ENCODE peak calls at places on chromosome 6, in nine cellular contexts. One of them, this sample, is unnamed.
A peak's percentile ranks its signal among the peaks of the same experiment; 100 is the strongest.

GRCh38 chr6:135537782-135538301 is 40.3 kb upstream of the AHI1 start:
- DNase-seq in psoas muscle: no peak
- DNase-seq in NCI-H510A treated with DMSO at 0.1 percent for 48 hours: no peak
- DNase-seq in choroid plexus epithelial cell: peak; percentile 84
- DNase-seq in KBM-7: no peak
- DNase-seq in substantia nigra: no peak
- DNase-seq in neural progenitor cell: no peak
- DNase-seq in astrocyte of the spinal cord: peak; percentile 85
- DNase-seq in GOT3: no peak
- DNase-seq in this sample: no peak

GRCh38 chr6:154414021-154414813 is 57.6 kb upstream of the IPCEF1 start:
- DNase-seq in psoas muscle: no peak
- DNase-seq in NCI-H510A treated with DMSO at 0.1 percent for 48 hours: no peak
- DNase-seq in choroid plexus epithelial cell: peak; percentile 34
- DNase-seq in KBM-7: peak; percentile 80
- DNase-seq in substantia nigra: no peak
- DNase-seq in neural progenitor cell: no peak
- DNase-seq in astrocyte of the spinal cord: peak; percentile 20
- DNase-seq in GOT3: no peak
- DNase-seq in this sample: no peak

GRCh38 chr6:25370175-25371036 is 91.2 kb downstream of the CARMIL1 start:
- DNase-seq in psoas muscle: no peak
- DNase-seq in NCI-H510A treated with DMSO at 0.1 percent for 48 hours: peak; percentile 70
- DNase-seq in choroid plexus epithelial cell: no peak
- DNase-seq in KBM-7: no peak
- DNase-seq in substantia nigra: no peak
- DNase-seq in neural progenitor cell: no peak
- DNase-seq in astrocyte of the spinal cord: no peak
- DNase-seq in GOT3: no peak
- DNase-seq in this sample: no peak

GRCh38 chr6:41370488-41371111 is 35.2 kb downstream of the NCR2 start:
- DNase-seq in psoas muscle: no peak
- DNase-seq in NCI-H510A treated with DMSO at 0.1 percent for 48 hours: no peak
- DNase-seq in choroid plexus epithelial cell: no peak
- DNase-seq in KBM-7: no peak
- DNase-seq in substantia nigra: no peak
- DNase-seq in neural progenitor cell: peak; percentile 4
- DNase-seq in astrocyte of the spinal cord: no peak
- DNase-seq in GOT3: no peak
- DNase-seq in this sample: no peak

GRCh38 chr6:38775870-38776269 is 60.8 kb downstream of the DNAH8 start:
- DNase-seq in psoas muscle: no peak
- DNase-seq in NCI-H510A treated with DMSO at 0.1 percent for 48 hours: no peak
- DNase-seq in choroid plexus epithelial cell: no peak
- DNase-seq in KBM-7: no peak
- DNase-seq in substantia nigra: no peak
- DNase-seq in neural progenitor cell: no peak
- DNase-seq in astrocyte of the spinal cord: no peak
- DNase-seq in GOT3: no peak
- DNase-seq in this sample: no peak

GRCh38 chr6:108446629-108447150 is 114.0 kb upstream of the FOXO3 start:
- DNase-seq in psoas muscle: no peak
- DNase-seq in NCI-H510A treated with DMSO at 0.1 percent for 48 hours: no peak
- DNase-seq in choroid plexus epithelial cell: peak; percentile 64
- DNase-seq in KBM-7: no peak
- DNase-seq in substantia nigra: no peak
- DNase-seq in neural progenitor cell: peak; percentile 35
- DNase-seq in astrocyte of the spinal cord: no peak
- DNase-seq in GOT3: no peak
- DNase-seq in this sample: no peak

GRCh38 chr6:154166140-154166539 is 127.1 kb downstream of the OPRM1 start:
- DNase-seq in psoas muscle: no peak
- DNase-seq in NCI-H510A treated with DMSO at 0.1 percent for 48 hours: no peak
- DNase-seq in choroid plexus epithelial cell: no peak
- DNase-seq in KBM-7: no peak
- DNase-seq in substantia nigra: no peak
- DNase-seq in neural progenitor cell: no peak
- DNase-seq in astrocyte of the spinal cord: no peak
- DNase-seq in GOT3: no peak
- DNase-seq in this sample: no peak

GRCh38 chr6:71621918-71622519 is 264.3 kb upstream of the RIMS1 start:
- DNase-seq in psoas muscle: no peak
- DNase-seq in NCI-H510A treated with DMSO at 0.1 percent for 48 hours: no peak
- DNase-seq in choroid plexus epithelial cell: peak; percentile 31
- DNase-seq in KBM-7: peak; percentile 6
- DNase-seq in substantia nigra: no peak
- DNase-seq in neural progenitor cell: peak; percentile 19
- DNase-seq in astrocyte of the spinal cord: peak; percentile 30
- DNase-seq in GOT3: no peak
- DNase-seq in this sample: no peak

GRCh38 chr6:144007779-144008500 is at the start of gene PLAGL1:
- DNase-seq in psoas muscle: peak; percentile 84
- DNase-seq in NCI-H510A treated with DMSO at 0.1 percent for 48 hours: no peak
- DNase-seq in choroid plexus epithelial cell: peak; percentile 62
- DNase-seq in KBM-7: no peak
- DNase-seq in substantia nigra: no peak
- DNase-seq in neural progenitor cell: peak; percentile 66
- DNase-seq in astrocyte of the spinal cord: peak; percentile 52
- DNase-seq in GOT3: no peak
- DNase-seq in this sample: no peak

GRCh38 chr6:130307752-130308361 is 58.0 kb upstream of the TMEM200A start:
- DNase-seq in psoas muscle: no peak
- DNase-seq in NCI-H510A treated with DMSO at 0.1 percent for 48 hours: no peak
- DNase-seq in choroid plexus epithelial cell: peak; percentile 76
- DNase-seq in KBM-7: no peak
- DNase-seq in substantia nigra: no peak
- DNase-seq in neural progenitor cell: no peak
- DNase-seq in astrocyte of the spinal cord: peak; percentile 70
- DNase-seq in GOT3: no peak
- DNase-seq in this sample: no peak